ENCODE peak calls at places on chromosomes 5 and 9, in ten cellular contexts. E is aorta; O is NCI-H1092; S is neural progenitor cell; C is activated T-helper 2 cell treated with anti-CD3 and anti-CD28 coated beads, Interferon-gamma antibody, Interleukin-2, Interleukin-4, amounts not matched to agents 10 μg/mL and 5 μg/mL and 100 μg/mL, durations not matched to agents 14 hours and 24 hours and 36 hours; Z is stimulated activated naive CD4-positive, alpha-beta T cell; G is CD4-positive, alpha-beta memory T cell; P is HS-5; H is GM06990; L is AG04450. B is an unnamed sample.

GRCh38 chr9:91298304-91298703 is 63.4 kb downstream of the AUH start:
- DNase-seq in E (no peak), O (no peak), S (no peak), C (no peak), Z (no peak), G (no peak), P (no peak), H (no peak), L (no peak), B (no peak)

GRCh38 chr5:92371889-92372235 is 988.7 kb upstream of the ARRDC3 start:
- DNase-seq in E (no peak), O (no peak), S (no peak), C (no peak), Z (no peak), G (no peak), P (no peak), H (no peak), L (no peak), B (no peak)

GRCh38 chr9:110185806-110186205 is 22.2 kb downstream of the C9orf152 start:
- DNase-seq in E (no peak), O (no peak), S (no peak), C (no peak), Z (no peak), G (no peak), P (no peak), H (no peak), L (no peak), B (no peak)

GRCh38 chr9:134916161-134916665 is 1.5 kb downstream of the FCN1 start:
- DNase-seq in E (no peak), O (no peak), S (no peak), C (no peak), Z (no peak), G (no peak), P (no peak), H (no peak), L (no peak), B (no peak)

GRCh38 chr5:161687316-161687715 is 1.8 kb downstream of the GABRA6 start:
- DNase-seq in E (no peak), O (no peak), S (no peak), C (no peak), Z (no peak), G (no peak), P (no peak), H (no peak), L (no peak), B (no peak)

GRCh38 chr5:83450183-83450839 is 21.2 kb upstream of the VCAN start:
- DNase-seq in E (no peak), O (no peak), S (no peak), C (no peak), Z (no peak), G (no peak), P (no peak), H (no peak), L (no peak), B (no peak)

GRCh38 chr5:6411141-6411540 is 32.8 kb upstream of the MED10 start:
- DNase-seq in E (no peak), O (no peak), S (no peak), C (no peak), Z (no peak), G (no peak), P (no peak), H (no peak), L (no peak), B (no peak)

GRCh38 chr5:58999804-59000595 is 417.1 kb downstream of the RAB3C start:
- DNase-seq in E (no peak), O (no peak), S (peak), C (no peak), Z (no peak), G (no peak), P (no peak), H (no peak), L (no peak), B (no peak)

GRCh38 chr5:91245871-91246270 is 137.2 kb downstream of the ARRDC3 start:
- DNase-seq in E (no peak), O (no peak), S (no peak), C (no peak), Z (no peak), G (no peak), P (no peak), H (no peak), L (no peak), B (no peak)

GRCh38 chr9:116643691-116644090 is 43.4 kb upstream of the TRIM32 start:
- DNase-seq in E (no peak), O (no peak), S (no peak), C (no peak), Z (no peak), G (no peak), P (no peak), H (no peak), L (no peak), B (no peak)

GRCh38 chr9:133088146-133088750 is 26.5 kb downstream of the CEL start:
- DNase-seq in E (no peak), O (no peak), S (no peak), C (no peak), Z (no peak), G (no peak), P (no peak), H (no peak), L (no peak), B (peak)

GRCh38 chr9:27610622-27611021 is 37.3 kb upstream of the C9orf72 start:
- DNase-seq in E (no peak), O (no peak), S (no peak), C (no peak), Z (no peak), G (no peak), P (no peak), H (no peak), L (no peak), B (no peak)

GRCh38 chr9:120183615-120184014 is 396.4 kb downstream of the CDK5RAP2 start:
- DNase-seq in E (no peak), O (no peak), S (peak), C (no peak), Z (no peak), G (no peak), P (no peak), H (no peak), L (no peak), B (no peak)

GRCh38 chr9:87255437-87256155 is 242.1 kb upstream of the DAPK1 start:
- DNase-seq in E (no peak), O (no peak), S (no peak), C (no peak), Z (no peak), G (no peak), P (no peak), H (no peak), L (no peak), B (no peak)

GRCh38 chr5:79499640-79500273 is 14.2 kb downstream of the HOMER1 start:
- DNase-seq in E (no peak), O (no peak), S (no peak), C (no peak), Z (no peak), G (no peak), P (no peak), H (no peak), L (no peak), B (no peak)

GRCh38 chr9:91937031-91937430 is 13.0 kb downstream of the ROR2 start:
- DNase-seq in E (no peak), O (no peak), S (no peak), C (no peak), Z (no peak), G (no peak), P (no peak), H (no peak), L (no peak), B (no peak)

GRCh38 chr5:96259211-96259772 is 173.8 kb downstream of the PCSK1 start:
- DNase-seq in E (no peak), O (no peak), S (no peak), C (no peak), Z (no peak), G (no peak), P (peak), H (no peak), L (no peak), B (no peak)

GRCh38 chr5:74318985-74319563 is 321.5 kb downstream of the ENC1 start:
- DNase-seq in E (no peak), O (no peak), S (no peak), C (no peak), Z (no peak), G (no peak), P (peak), H (no peak), L (no peak), B (no peak)

GRCh38 chr5:94345257-94345656 is 273.1 kb downstream of the KIAA0825 start:
- DNase-seq in E (no peak), O (no peak), S (no peak), C (no peak), Z (no peak), G (no peak), P (no peak), H (no peak), L (no peak), B (no peak)

GRCh38 chr5:151471276-151471675 is 23.9 kb downstream of the SLC36A1 start:
- DNase-seq in E (no peak), O (no peak), S (no peak), C (no peak), Z (no peak), G (no peak), P (no peak), H (no peak), L (no peak), B (no peak)

GRCh38 chr5:142239394-142240159 is 85.2 kb downstream of the SPRY4 start:
- DNase-seq in E (no peak), O (no peak), S (no peak), C (no peak), Z (no peak), G (no peak), P (no peak), H (no peak), L (no peak), B (no peak)

GRCh38 chr5:27318701-27319100 is 280.3 kb upstream of the CDH9 start:
- DNase-seq in E (no peak), O (no peak), S (no peak), C (no peak), Z (no peak), G (no peak), P (no peak), H (no peak), L (peak), B (no peak)

GRCh38 chr9:110578575-110578895 is 1.0 kb downstream of the SVEP1 start:
- DNase-seq in E (no peak), O (no peak), S (peak), C (no peak), Z (no peak), G (no peak), P (no peak), H (no peak), L (no peak), B (no peak)

GRCh38 chr5:171893290-171893890 is 107.8 kb downstream of the SMIM23 start:
- DNase-seq in E (no peak), O (no peak), S (no peak), C (no peak), Z (no peak), G (no peak), P (peak), H (no peak), L (peak), B (no peak)

GRCh38 chr9:124251605-124252366 is 6.0 kb upstream of the NEK6 start:
- DNase-seq in E (no peak), O (no peak), S (no peak), C (no peak), Z (no peak), G (no peak), P (no peak), H (no peak), L (no peak), B (no peak)

B was measured in GM10248.